ENCODE peak calls at places on chromosome 17, in seven cellular contexts. C, O, W, U, R, Q and P are unnamed samples.

GRCh38 chr17:68290955-68291835 is at the start of the genes ARSG and SLC16A6:
- DNase-seq in C (peak; percentile 58), O (peak; percentile 88), W (peak; percentile 55), U (peak; percentile 46), R (peak; percentile 54), Q (peak; percentile 79), P (peak; percentile 85)

GRCh38 chr17:81097943-81098308 is 63.0 kb downstream of the BAIAP2 start:
- DNase-seq in C (no peak), O (no peak), W (no peak), U (peak; percentile 14), R (no peak), Q (no peak), P (no peak)

GRCh38 chr17:3603870-3604259 is 5.3 kb downstream of the TRPV1 start:
- DNase-seq in C (no peak), O (no peak), W (no peak), U (no peak), R (no peak), Q (no peak), P (no peak)

GRCh38 chr17:66040402-66040801 is 151.5 kb downstream of the CEP112 start:
- DNase-seq in C (no peak), O (peak; percentile 16), W (no peak), U (peak; percentile 5), R (no peak), Q (no peak), P (no peak)

GRCh38 chr17:2190014-2190413 is 113.6 kb downstream of the SMG6 start:
- DNase-seq in C (no peak), O (no peak), W (no peak), U (peak; percentile 83), R (no peak), Q (no peak), P (no peak)

GRCh38 chr17:45784583-45785372 is 658 bp downstream of the CRHR1 start:
- DNase-seq in C (peak; percentile 8), O (no peak), W (peak; percentile 48), U (peak; percentile 5), R (no peak), Q (peak; percentile 33), P (no peak)

GRCh38 chr17:40303009-40303657 is 5.8 kb upstream of the RARA start:
- DNase-seq in C (no peak), O (peak; percentile 60), W (no peak), U (peak; percentile 84), R (no peak), Q (peak; percentile 54), P (no peak)

GRCh38 chr17:50114849-50115357 is 15.1 kb downstream of the SAMD14 start:
- DNase-seq in C (no peak), O (peak; percentile 45), W (no peak), U (peak; percentile 83), R (no peak), Q (peak; percentile 24), P (no peak)

GRCh38 chr17:8225813-8226535 is 15.6 kb upstream of the AURKB start:
- DNase-seq in C (no peak), O (no peak), W (no peak), U (peak; percentile 79), R (no peak), Q (peak; percentile 67), P (no peak)

GRCh38 chr17:19664136-19664820 is 15.7 kb downstream of the ALDH3A2 start:
- DNase-seq in C (no peak), O (no peak), W (no peak), U (no peak), R (no peak), Q (no peak), P (no peak)

GRCh38 chr17:31052187-31052889 is 42.4 kb upstream of the NF1 start:
- DNase-seq in C (no peak), O (no peak), W (no peak), U (peak; percentile 94), R (no peak), Q (no peak), P (no peak)

GRCh38 chr17:21295036-21295952 is 10.8 kb downstream of the MAP2K3 start:
- DNase-seq in C (no peak), O (no peak), W (no peak), U (peak; percentile 30), R (no peak), Q (no peak), P (no peak)